ENCODE peak calls at places on chromosomes 7 and 10, in five cellular contexts. Y is fibroblast of lung, I is PC-3, J is pancreas, C is A549. F is an unnamed sample.

GRCh38 chr7:54476609-54477008 is 65.6 kb upstream of the VSTM2A start:
- DNase-seq in Y (no peak), I (no peak), J (no peak), C (no peak), F (no peak)

GRCh38 chr10:114375082-114375481 is 29.2 kb downstream of the AFAP1L2 start:
- DNase-seq in Y (peak; percentile 50), I (peak; percentile 91), J (no peak), C (no peak), F (no peak)

GRCh38 chr10:111593578-111593977 is 516.7 kb downstream of the ADRA2A start:
- DNase-seq in Y (no peak), I (no peak), J (no peak), C (no peak), F (no peak)

GRCh38 chr10:14839305-14839695 is 1.2 kb downstream of the HSPA14 start:
- DNase-seq in Y (no peak), I (no peak), J (no peak), C (no peak), F (no peak)

GRCh38 chr10:6068422-6068821 is 6.3 kb upstream of the IL2RA start:
- DNase-seq in Y (no peak), I (no peak), J (no peak), C (no peak), F (peak; percentile 55)

GRCh38 chr7:122849297-122849696 is 37.0 kb downstream of the CADPS2 start:
- DNase-seq in Y (no peak), I (no peak), J (no peak), C (no peak), F (no peak)

GRCh38 chr7:5774136-5774535 is 7.3 kb downstream of the RNF216 start:
- DNase-seq in Y (no peak), I (no peak), J (no peak), C (no peak), F (no peak)

GRCh38 chr7:84998665-84999064 is 188.2 kb downstream of the SEMA3D start:
- DNase-seq in Y (no peak), I (peak; percentile 14), J (no peak), C (no peak), F (no peak)

GRCh38 chr7:142301923-142302550 is 44.2 kb upstream of the PRSS58 start:
- DNase-seq in Y (peak; percentile 6), I (peak; percentile 31), J (no peak), C (no peak), F (no peak)

GRCh38 chr7:64999165-65000004 is 7.1 kb downstream of the ERV3-1 start:
- DNase-seq in Y (peak; percentile 94), I (peak; percentile 74), J (peak; percentile 45), C (no peak), F (peak; percentile 76)

GRCh38 chr10:74460812-74461211 is 309.8 kb downstream of the ADK start:
- DNase-seq in Y (peak; percentile 34), I (no peak), J (no peak), C (no peak), F (no peak)

GRCh38 chr10:126397640-126398382 is 9.5 kb upstream of the ADAM12 start:
- DNase-seq in Y (peak; percentile 100), I (peak; percentile 92), J (no peak), C (peak; percentile 58), F (no peak)

GRCh38 chr7:45033931-45034290 is 33.9 kb downstream of the CCM2 start:
- DNase-seq in Y (no peak), I (no peak), J (no peak), C (no peak), F (no peak)

GRCh38 chr10:81733547-81733946 is 141.4 kb upstream of the NRG3 start:
- DNase-seq in Y (no peak), I (no peak), J (no peak), C (no peak), F (no peak)

GRCh38 chr7:81232084-81232799 is 313.4 kb upstream of the SEMA3C start:
- DNase-seq in Y (no peak), I (no peak), J (peak; percentile 76), C (no peak), F (peak; percentile 54)

GRCh38 chr10:106680061-106680460 is 484.4 kb downstream of the SORCS1 start:
- DNase-seq in Y (no peak), I (no peak), J (no peak), C (no peak), F (no peak)

GRCh38 chr7:65269150-65269856 is 104.4 kb upstream of the ZNF92 start:
- DNase-seq in Y (peak; percentile 84), I (no peak), J (peak; percentile 24), C (peak; percentile 97), F (no peak)

GRCh38 chr7:2560175-2560695 is 1.5 kb downstream of the IQCE start:
- DNase-seq in Y (no peak), I (peak; percentile 6), J (no peak), C (no peak), F (no peak)

GRCh38 chr7:15309891-15310290 is 251.9 kb downstream of the AGMO start:
- DNase-seq in Y (peak; percentile 12), I (peak; percentile 25), J (no peak), C (no peak), F (no peak)

DNA sequence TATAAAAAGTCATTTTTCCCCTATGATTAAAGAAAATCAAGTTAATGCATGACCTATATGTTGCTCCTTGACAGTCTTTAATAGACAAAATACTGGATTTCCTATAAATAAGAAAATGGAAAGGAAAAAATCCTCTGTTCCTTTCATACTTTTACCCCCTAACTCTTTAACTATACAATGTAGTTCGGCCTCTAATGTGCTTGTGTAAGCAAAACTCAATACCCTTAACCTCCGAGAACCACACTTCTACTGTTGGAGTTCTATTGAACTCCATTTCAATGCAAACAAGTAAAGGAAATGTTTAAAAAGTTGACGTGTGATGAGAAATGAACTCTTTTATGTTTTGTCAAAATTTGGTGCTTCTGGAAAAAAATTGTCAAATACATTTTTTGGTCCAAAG is 36.0 kb downstream of the HDAC9 start:
- DNase-seq in Y (no peak), I (no peak), J (no peak), C (no peak), F (no peak)
- H3K4me1 ChIP-seq in Y (no peaks in the 10 kb centered on the region), I (peaks cover 6% of the 10 kb centered on the region), J (no peaks in the 10 kb centered on the region), C (no peaks in the 10 kb centered on the region), F (no peaks in the 10 kb centered on the region)

GRCh38 chr7:130954918-130955559 is 221.0 kb upstream of the KLF14 start:
- DNase-seq in Y (no peak), I (no peak), J (no peak), C (no peak), F (no peak)
- H3K4me1 ChIP-seq in Y (peaks cover 11% of the 10 kb centered on the region), I (peaks cover 6% of the 10 kb centered on the region), J (no peaks in the 10 kb centered on the region), C (peaks cover 75% of the 10 kb centered on the region), F (peaks cover 10% of the 10 kb centered on the region)

GRCh38 chr10:99926925-99927718 is 82.6 kb downstream of the DNMBP start:
- DNase-seq in Y (peak; percentile 74), I (peak; percentile 40), J (peak; percentile 55), C (no peak), F (no peak)
- H3K4me1 ChIP-seq in Y (peaks cover 18% of the 10 kb centered on the region), I (peaks cover 42% of the 10 kb centered on the region), J (peaks cover 19% of the 10 kb centered on the region), C (peaks cover 70% of the 10 kb centered on the region), F (peaks cover 38% of the 10 kb centered on the region)

GRCh38 chr10:31799181-31799580 is 129.4 kb downstream of the ARHGAP12 start:
- DNase-seq in Y (no peak), I (no peak), J (no peak), C (no peak), F (no peak)
- H3K4me1 ChIP-seq in Y (no peaks in the 10 kb centered on the region), I (no peaks in the 10 kb centered on the region), J (no peaks in the 10 kb centered on the region), C (no peaks in the 10 kb centered on the region), F (no peaks in the 10 kb centered on the region)

DNA sequence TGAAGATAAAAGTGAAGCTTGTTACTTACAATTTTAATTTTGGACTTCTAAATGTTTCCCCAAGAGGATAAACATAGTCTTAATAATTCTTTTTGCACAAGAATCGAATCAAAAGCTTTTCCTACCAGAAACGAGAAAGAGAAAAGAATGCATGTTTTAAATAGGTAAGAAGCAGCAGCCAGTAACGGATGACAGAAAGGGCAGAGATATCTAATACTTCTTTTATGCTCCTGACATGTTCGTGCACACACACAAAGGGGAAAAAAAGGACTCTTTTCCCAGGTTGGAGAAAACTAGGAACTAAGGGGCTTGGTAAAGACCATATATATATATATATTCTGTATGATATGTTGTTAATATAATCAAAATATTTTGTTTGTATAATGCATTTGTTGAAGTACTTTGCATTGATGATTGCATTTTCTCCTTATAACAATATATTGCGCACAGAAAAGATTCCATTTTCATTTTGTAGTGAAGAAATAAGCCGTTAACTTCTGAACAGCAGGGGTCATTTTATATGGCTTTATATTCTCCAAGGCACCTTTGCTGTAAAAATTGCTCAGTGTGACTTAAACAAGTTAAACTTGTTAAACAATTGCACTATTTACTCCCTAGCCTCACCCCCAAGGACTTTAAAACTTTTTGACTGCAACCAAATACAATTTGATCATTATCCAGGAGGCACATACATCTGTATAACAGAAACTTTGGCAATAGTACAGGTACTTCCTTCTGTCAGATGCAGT is 2.2 kb downstream of the PRKAR2B start:
- DNase-seq in Y (no peak), I (peak; percentile 15), J (no peak), C (no peak), F (no peak)
- H3K4me1 ChIP-seq in Y (peaks cover under 1% of the 10 kb centered on the region), I (peaks cover 24% of the 10 kb centered on the region), J (peaks cover 4% of the 10 kb centered on the region), C (peaks cover 18% of the 10 kb centered on the region), F (peaks cover 25% of the 10 kb centered on the region)

GRCh38 chr10:71847418-71847817 is 3.6 kb downstream of the PSAP start:
- DNase-seq in Y (no peak), I (no peak), J (no peak), C (no peak), F (no peak)

GRCh38 chr10:71844695-71845094 is 6.4 kb downstream of the PSAP start:
- DNase-seq in Y (no peak), I (no peak), J (no peak), C (no peak), F (no peak)

GRCh38 chr10:71848325-71849277 is 2.5 kb downstream of the PSAP start:
- DNase-seq in Y (peak; percentile 76), I (peak; percentile 49), J (no peak), C (no peak), F (no peak)

GRCh38 chr10:71845410-71846406 is 5.3 kb downstream of the PSAP start:
- DNase-seq in Y (no peak), I (no peak), J (no peak), C (no peak), F (no peak)

GRCh38 chr10:71846816-71847215 is 4.2 kb downstream of the PSAP start:
- DNase-seq in Y (no peak), I (no peak), J (no peak), C (no peak), F (no peak)
- H3K4me1 ChIP-seq in Y (peaks cover 11% of the 10 kb centered on the region), I (peaks cover 22% of the 10 kb centered on the region), J (peaks cover 44% of the 10 kb centered on the region), C (peaks cover 42% of the 10 kb centered on the region), F (peaks cover 18% of the 10 kb centered on the region)

DNA sequence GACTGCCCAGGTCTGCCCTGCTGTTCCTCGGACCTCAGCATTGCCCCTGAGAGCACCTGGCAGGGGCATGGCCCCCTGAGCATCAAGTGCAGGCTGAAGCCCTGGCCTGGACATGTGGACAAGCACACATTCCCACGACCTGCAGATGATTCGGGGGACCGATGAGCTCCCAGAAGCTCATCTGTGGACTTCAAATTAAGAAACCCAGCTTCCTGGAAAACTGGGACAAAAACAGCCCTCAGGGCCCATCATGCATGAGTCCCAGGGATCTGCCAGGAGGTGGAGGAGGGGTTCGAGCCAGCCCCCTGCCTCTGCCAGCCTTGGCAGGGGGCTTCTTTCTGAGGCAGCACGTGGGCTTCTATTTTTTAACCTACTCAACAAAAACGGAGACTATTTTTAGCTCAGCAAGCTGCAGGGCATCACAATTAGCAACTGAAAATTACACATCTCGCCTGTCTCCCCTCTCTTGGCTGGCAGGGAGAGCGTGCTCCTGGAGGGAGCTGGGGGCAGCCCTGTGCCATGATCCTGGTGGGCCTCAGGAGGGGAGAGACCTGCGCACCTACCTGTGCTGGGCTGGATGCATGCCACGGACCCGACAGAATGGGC is 51.8 kb downstream of the RASGEF1A start:
- DNase-seq in Y (no peak), I (no peak), J (peak; percentile 15), C (no peak), F (no peak)
- H3K4me1 ChIP-seq in Y (no peaks in the 10 kb centered on the region), I (no peaks in the 10 kb centered on the region), J (no peaks in the 10 kb centered on the region), C (peaks cover 7% of the 10 kb centered on the region), F (no peaks in the 10 kb centered on the region)